ENCODE peak calls at places on chromosomes 2 and 18, in seven cellular contexts. One of them, this sample, is unnamed.

GRCh38 chr2:219706823-219707281 is 79.4 kb downstream of the SLC4A3 start:
- DNase-seq in uterus: no peak
- DNase-seq in heart left ventricle: no peak
- DNase-seq in hepatocyte: no peak
- DNase-seq in MM.1S: no peak
- DNase-seq in OCI-LY7: no peak
- DNase-seq in NB4: peak
- DNase-seq in this sample: no peak

GRCh38 chr2:39595116-39595515 is 70.6 kb upstream of the TMEM178A start:
- DNase-seq in MM.1S: no peak
- DNase-seq in OCI-LY7: no peak
- DNase-seq in heart left ventricle: no peak
- DNase-seq in hepatocyte: no peak
- DNase-seq in NB4: no peak
- DNase-seq in uterus: no peak
- DNase-seq in this sample: no peak

GRCh38 chr18:7666195-7666776 is 99.2 kb downstream of the PTPRM start:
- DNase-seq in OCI-LY7: no peak
- DNase-seq in uterus: no peak
- DNase-seq in heart left ventricle: no peak
- DNase-seq in hepatocyte: no peak
- DNase-seq in MM.1S: no peak
- DNase-seq in NB4: no peak
- DNase-seq in this sample: no peak

GRCh38 chr18:62717059-62717849 is 1.9 kb downstream of the PHLPP1 start:
- DNase-seq in hepatocyte: peak
- DNase-seq in uterus: no peak
- DNase-seq in NB4: peak
- DNase-seq in MM.1S: peak
- DNase-seq in OCI-LY7: peak
- DNase-seq in heart left ventricle: no peak
- DNase-seq in this sample: no peak

GRCh38 chr2:80304522-80304878 is at the start of gene LRRTM1:
- DNase-seq in uterus: no peak
- DNase-seq in heart left ventricle: no peak
- DNase-seq in NB4: no peak
- DNase-seq in OCI-LY7: no peak
- DNase-seq in hepatocyte: peak
- DNase-seq in MM.1S: no peak
- DNase-seq in this sample: no peak

GRCh38 chr2:49129034-49129433 is 25.3 kb downstream of the FSHR start:
- DNase-seq in hepatocyte: no peak
- DNase-seq in OCI-LY7: no peak
- DNase-seq in MM.1S: no peak
- DNase-seq in heart left ventricle: no peak
- DNase-seq in uterus: no peak
- DNase-seq in NB4: no peak
- DNase-seq in this sample: no peak

GRCh38 chr2:216306868-216307267 is 65.4 kb downstream of the MARCHF4 start:
- DNase-seq in uterus: no peak
- DNase-seq in NB4: no peak
- DNase-seq in MM.1S: no peak
- DNase-seq in heart left ventricle: no peak
- DNase-seq in hepatocyte: no peak
- DNase-seq in OCI-LY7: no peak
- DNase-seq in this sample: no peak

GRCh38 chr18:32968228-32968627 is 195.4 kb upstream of the KLHL14 start:
- DNase-seq in hepatocyte: no peak
- DNase-seq in NB4: no peak
- DNase-seq in OCI-LY7: no peak
- DNase-seq in uterus: no peak
- DNase-seq in heart left ventricle: no peak
- DNase-seq in MM.1S: no peak
- DNase-seq in this sample: no peak

GRCh38 chr2:240259201-240259923 is 118.9 kb upstream of the OTOS start:
- DNase-seq in heart left ventricle: peak
- DNase-seq in OCI-LY7: no peak
- DNase-seq in uterus: peak
- DNase-seq in MM.1S: no peak
- DNase-seq in hepatocyte: peak
- DNase-seq in NB4: no peak
- DNase-seq in this sample: no peak

GRCh38 chr2:136022747-136023146 is 37.3 kb upstream of the DARS1 start:
- DNase-seq in uterus: no peak
- DNase-seq in MM.1S: no peak
- DNase-seq in OCI-LY7: no peak
- DNase-seq in heart left ventricle: no peak
- DNase-seq in NB4: peak
- DNase-seq in hepatocyte: no peak
- DNase-seq in this sample: no peak

GRCh38 chr2:100422320-100422719 is 4.9 kb upstream of the CHST10 start:
- DNase-seq in MM.1S: no peak
- DNase-seq in heart left ventricle: no peak
- DNase-seq in uterus: no peak
- DNase-seq in NB4: peak
- DNase-seq in OCI-LY7: no peak
- DNase-seq in hepatocyte: peak
- DNase-seq in this sample: no peak

GRCh38 chr2:217517402-217517801 is 485.4 kb downstream of the TNS1 start:
- DNase-seq in hepatocyte: no peak
- DNase-seq in heart left ventricle: no peak
- DNase-seq in OCI-LY7: no peak
- DNase-seq in MM.1S: no peak
- DNase-seq in uterus: no peak
- DNase-seq in NB4: no peak
- DNase-seq in this sample: no peak

GRCh38 chr2:45849491-45850283 is 198.2 kb downstream of the PRKCE start:
- DNase-seq in uterus: peak
- DNase-seq in hepatocyte: no peak
- DNase-seq in MM.1S: no peak
- DNase-seq in NB4: no peak
- DNase-seq in heart left ventricle: no peak
- DNase-seq in OCI-LY7: no peak
- DNase-seq in this sample: no peak

GRCh38 chr2:17657759-17658158 is 95.9 kb downstream of the SMC6 start:
- DNase-seq in MM.1S: no peak
- DNase-seq in NB4: no peak
- DNase-seq in OCI-LY7: no peak
- DNase-seq in heart left ventricle: no peak
- DNase-seq in hepatocyte: no peak
- DNase-seq in uterus: no peak
- DNase-seq in this sample: no peak

GRCh38 chr2:5074738-5075137 is 617.4 kb upstream of the SOX11 start:
- DNase-seq in hepatocyte: no peak
- DNase-seq in NB4: no peak
- DNase-seq in OCI-LY7: no peak
- DNase-seq in uterus: no peak
- DNase-seq in MM.1S: no peak
- DNase-seq in heart left ventricle: no peak
- DNase-seq in this sample: no peak

GRCh38 chr2:80054339-80054675 is 250.2 kb downstream of the LRRTM1 start:
- DNase-seq in heart left ventricle: no peak
- DNase-seq in uterus: no peak
- DNase-seq in MM.1S: no peak
- DNase-seq in OCI-LY7: no peak
- DNase-seq in NB4: no peak
- DNase-seq in hepatocyte: peak
- DNase-seq in this sample: no peak

GRCh38 chr2:216695401-216695821 is at the start of gene IGFBP5:
- DNase-seq in uterus: peak
- DNase-seq in OCI-LY7: no peak
- DNase-seq in heart left ventricle: peak
- DNase-seq in MM.1S: no peak
- DNase-seq in hepatocyte: peak
- DNase-seq in NB4: peak
- DNase-seq in this sample: no peak

GRCh38 chr2:175880-176800 is 87.7 kb downstream of the SH3YL1 start:
- DNase-seq in MM.1S: no peak
- DNase-seq in hepatocyte: peak
- DNase-seq in OCI-LY7: no peak
- DNase-seq in uterus: no peak
- DNase-seq in heart left ventricle: no peak
- DNase-seq in NB4: no peak
- DNase-seq in this sample: peak

GRCh38 chr2:225100856-225101294 is 58.6 kb upstream of the DOCK10 start:
- DNase-seq in NB4: no peak
- DNase-seq in MM.1S: no peak
- DNase-seq in OCI-LY7: no peak
- DNase-seq in hepatocyte: peak
- DNase-seq in heart left ventricle: no peak
- DNase-seq in uterus: no peak
- DNase-seq in this sample: no peak

DNA sequence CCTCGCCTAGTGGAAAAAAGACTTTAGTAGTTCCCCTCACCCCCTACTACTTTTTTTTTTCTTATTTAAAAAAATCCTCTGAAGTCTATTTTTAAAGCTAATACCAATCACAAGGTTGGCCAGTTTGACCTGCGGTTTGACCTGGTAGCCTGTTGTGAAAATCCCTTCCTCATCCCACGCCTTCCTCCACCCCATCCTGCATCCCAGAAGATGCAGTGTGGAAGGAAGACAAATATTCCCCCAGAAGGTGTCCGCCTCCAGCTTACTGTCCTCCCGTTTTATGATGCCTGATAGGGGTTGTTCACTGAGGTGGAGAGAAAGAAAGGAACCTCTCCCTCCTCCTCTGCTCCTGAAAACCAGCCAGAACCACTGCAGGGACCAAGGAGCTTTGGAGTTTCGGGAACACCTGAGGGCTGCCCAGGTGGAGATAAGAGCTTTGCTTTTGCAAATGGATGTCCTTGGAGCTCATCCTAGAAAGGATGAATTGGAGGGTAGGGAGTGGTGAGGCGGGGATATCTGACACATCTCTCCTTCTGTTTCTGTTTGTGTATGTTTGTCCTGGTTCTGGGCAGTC is 909 bp downstream of the ATP6V1C2 start:
- DNase-seq in uterus: no peak
- DNase-seq in heart left ventricle: no peak
- DNase-seq in hepatocyte: no peak
- DNase-seq in MM.1S: peak
- DNase-seq in NB4: no peak
- DNase-seq in OCI-LY7: no peak
- DNase-seq in this sample: no peak
- H3K4me3 ChIP-seq in uterus: no peak
- H3K4me3 ChIP-seq in heart left ventricle: peak
- H3K4me3 ChIP-seq in hepatocyte: no peak
- H3K4me3 ChIP-seq in MM.1S: peak
- H3K4me3 ChIP-seq in NB4: no peak
- H3K4me3 ChIP-seq in OCI-LY7: peak
- H3K4me3 ChIP-seq in this sample: no peak

DNA sequence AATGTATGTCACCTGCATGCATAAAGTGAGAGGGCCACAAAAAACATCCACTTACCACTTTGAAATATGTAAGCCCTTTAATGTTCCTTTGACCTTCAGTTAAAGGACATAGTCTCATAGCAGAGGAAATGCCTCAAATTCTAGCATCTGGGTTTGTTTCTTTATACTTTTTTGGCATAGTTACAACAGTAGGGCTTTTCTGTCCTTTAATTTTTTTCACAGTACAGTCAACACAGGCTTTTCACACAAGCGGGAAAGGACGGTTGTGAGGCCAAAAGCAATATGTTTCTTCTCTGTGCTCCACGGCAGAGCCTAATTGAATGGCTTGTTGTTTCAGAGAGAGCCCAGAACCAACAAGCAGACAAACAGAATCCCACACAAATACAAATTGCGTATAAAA is 57.6 kb downstream of the CRIM1 start:
- DNase-seq in OCI-LY7: no peak
- DNase-seq in NB4: no peak
- DNase-seq in hepatocyte: no peak
- DNase-seq in uterus: no peak
- DNase-seq in heart left ventricle: no peak
- DNase-seq in MM.1S: no peak
- DNase-seq in this sample: no peak
- H3K4me3 ChIP-seq in OCI-LY7: no peak
- H3K4me3 ChIP-seq in NB4: no peak
- H3K4me3 ChIP-seq in hepatocyte: no peak
- H3K4me3 ChIP-seq in uterus: no peak
- H3K4me3 ChIP-seq in heart left ventricle: no peak
- H3K4me3 ChIP-seq in MM.1S: no peak
- H3K4me3 ChIP-seq in this sample: no peak

GRCh38 chr2:236606023-236606422 is 36.4 kb downstream of the ACKR3 start:
- DNase-seq in MM.1S: no peak
- DNase-seq in heart left ventricle: no peak
- DNase-seq in hepatocyte: no peak
- DNase-seq in NB4: no peak
- DNase-seq in OCI-LY7: no peak
- DNase-seq in uterus: no peak
- DNase-seq in this sample: no peak
- H3K4me3 ChIP-seq in MM.1S: no peak
- H3K4me3 ChIP-seq in heart left ventricle: no peak
- H3K4me3 ChIP-seq in hepatocyte: no peak
- H3K4me3 ChIP-seq in NB4: no peak
- H3K4me3 ChIP-seq in OCI-LY7: no peak
- H3K4me3 ChIP-seq in uterus: no peak
- H3K4me3 ChIP-seq in this sample: no peak

GRCh38 chr2:72923833-72924352 is 6.6 kb downstream of the EMX1 start:
- DNase-seq in hepatocyte: peak
- DNase-seq in uterus: no peak
- DNase-seq in heart left ventricle: no peak
- DNase-seq in MM.1S: no peak
- DNase-seq in OCI-LY7: no peak
- DNase-seq in NB4: no peak
- DNase-seq in this sample: no peak
- H3K4me3 ChIP-seq in hepatocyte: no peak
- H3K4me3 ChIP-seq in uterus: no peak
- H3K4me3 ChIP-seq in heart left ventricle: no peak
- H3K4me3 ChIP-seq in MM.1S: no peak
- H3K4me3 ChIP-seq in OCI-LY7: no peak
- H3K4me3 ChIP-seq in NB4: no peak
- H3K4me3 ChIP-seq in this sample: no peak

DNA sequence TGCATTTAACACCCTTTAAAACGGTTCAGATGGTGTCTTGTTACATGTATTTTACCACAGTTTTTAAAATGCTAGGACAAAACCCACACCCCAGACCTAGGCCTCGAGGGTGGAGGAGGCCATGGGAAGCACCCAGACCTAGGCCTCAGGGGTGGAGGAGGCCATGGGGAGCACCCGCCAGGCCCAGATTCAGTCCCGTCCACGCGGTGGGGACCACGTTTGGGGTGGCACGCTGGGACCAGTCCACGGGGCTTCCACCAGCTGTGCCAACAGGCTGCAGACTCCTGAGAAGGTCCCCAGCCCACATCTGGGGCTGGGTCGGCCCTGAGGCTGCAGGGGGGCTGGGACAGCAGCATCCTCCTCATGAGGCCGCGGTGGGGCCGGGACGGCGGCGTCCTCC is 63.4 kb downstream of the SLC66A2 start:
- DNase-seq in hepatocyte: no peak
- DNase-seq in NB4: no peak
- DNase-seq in heart left ventricle: peak
- DNase-seq in uterus: no peak
- DNase-seq in OCI-LY7: no peak
- DNase-seq in MM.1S: no peak
- DNase-seq in this sample: no peak
- H3K4me3 ChIP-seq in hepatocyte: no peak
- H3K4me3 ChIP-seq in NB4: no peak
- H3K4me3 ChIP-seq in heart left ventricle: no peak
- H3K4me3 ChIP-seq in uterus: no peak
- H3K4me3 ChIP-seq in OCI-LY7: no peak
- H3K4me3 ChIP-seq in MM.1S: no peak
- H3K4me3 ChIP-seq in this sample: no peak

This sample was measured in Jurkat, Clone E6-1.